ENCODE peak calls at places on chromosome 2, in eight cellular contexts. L is upper lobe of left lung, T is GM12878, Q is heart left ventricle, O is stomach, H is right lobe of liver, N is HCT116, J is transverse colon. I is an unnamed sample.

GRCh38 chr2:229489016-229489415 is 217.9 kb upstream of the PID1 start:
- DNase-seq in O (no peak), N (no peak), T (no peak), L (no peak), H (no peak), Q (no peak), J (no peak), I (no peak)

GRCh38 chr2:55518846-55519167 is 711 bp upstream of the CFAP36 start:
- DNase-seq in N (no peak), J (no peak), L (peak), O (no peak), T (no peak), H (no peak), Q (no peak), I (no peak)

GRCh38 chr2:144479138-144479537 is 40.8 kb downstream of the ZEB2 start:
- DNase-seq in N (no peak), H (no peak), Q (no peak), O (no peak), J (no peak), T (no peak), L (no peak), I (no peak)

GRCh38 chr2:111897630-111897923 is 830 bp upstream of the MERTK start:
- DNase-seq in Q (no peak), O (no peak), L (no peak), N (no peak), J (no peak), T (no peak), H (no peak), I (no peak)

GRCh38 chr2:11758187-11758586 is 11.8 kb downstream of the LPIN1 start:
- DNase-seq in T (no peak), O (no peak), H (no peak), N (no peak), L (no peak), Q (no peak), J (no peak), I (no peak)

GRCh38 chr2:28972778-28973335 is 8.2 kb upstream of the TOGARAM2 start:
- DNase-seq in Q (no peak), O (no peak), H (no peak), N (no peak), J (no peak), L (no peak), T (no peak), I (no peak)

GRCh38 chr2:11771971-11772615 is 25.7 kb downstream of the LPIN1 start:
- DNase-seq in H (no peak), J (no peak), T (no peak), L (no peak), N (no peak), O (no peak), Q (peak), I (no peak)

GRCh38 chr2:25250331-25251031 is 82.1 kb upstream of the POMC start:
- DNase-seq in O (no peak), T (no peak), Q (peak), H (no peak), L (no peak), N (no peak), J (no peak), I (no peak)

GRCh38 chr2:224638338-224638823 is 53.2 kb upstream of the CUL3 start:
- DNase-seq in H (no peak), Q (no peak), J (peak), O (peak), N (no peak), L (no peak), T (peak), I (no peak)

GRCh38 chr2:157895531-157895930 is 19.4 kb upstream of the ACVR1 start:
- DNase-seq in N (no peak), J (no peak), L (no peak), T (no peak), O (no peak), Q (no peak), H (no peak), I (no peak)

GRCh38 chr2:239267411-239267941 is 133.3 kb downstream of the HDAC4 start:
- DNase-seq in Q (no peak), L (peak), N (peak), T (peak), H (peak), O (peak), J (peak), I (no peak)

GRCh38 chr2:218776488-218776887 is 5.5 kb upstream of the CYP27A1 start:
- DNase-seq in J (no peak), T (no peak), N (no peak), Q (no peak), H (no peak), O (no peak), L (no peak), I (no peak)

GRCh38 chr2:157336137-157336721 is 10.6 kb upstream of the ERMN start:
- DNase-seq in O (peak), N (peak), T (no peak), J (peak), Q (no peak), L (peak), H (no peak), I (no peak)

GRCh38 chr2:8285081-8285480 is 396.8 kb upstream of the ID2 start:
- DNase-seq in J (no peak), Q (no peak), T (no peak), H (no peak), L (no peak), O (no peak), N (peak), I (no peak)

GRCh38 chr2:939936-940620 is 10.6 kb upstream of the SNTG2 start:
- DNase-seq in H (no peak), N (no peak), J (no peak), T (no peak), L (no peak), O (no peak), Q (no peak), I (no peak)

GRCh38 chr2:241227635-241227993 is 39.1 kb downstream of the ANO7 start:
- DNase-seq in L (no peak), O (no peak), J (no peak), T (no peak), Q (peak), N (no peak), H (no peak), I (no peak)

GRCh38 chr2:42835577-42836371 is 43.4 kb upstream of the HAAO start:
- DNase-seq in Q (no peak), H (no peak), L (peak), O (no peak), T (no peak), N (no peak), J (peak), I (peak)

GRCh38 chr2:27724905-27725693 is 46.4 kb upstream of the MRPL33 start:
- DNase-seq in Q (no peak), O (no peak), J (no peak), N (no peak), H (no peak), T (no peak), L (no peak), I (no peak)

GRCh38 chr2:12534646-12535263 is 182.0 kb upstream of the TRIB2 start:
- DNase-seq in O (no peak), J (no peak), T (no peak), L (no peak), Q (no peak), N (peak), H (no peak), I (peak)

GRCh38 chr2:35741556-35741955 is 614.0 kb upstream of the CRIM1 start:
- DNase-seq in N (no peak), Q (no peak), L (no peak), T (no peak), O (no peak), J (no peak), H (no peak), I (no peak)

GRCh38 chr2:135276525-135276924 is 224.4 kb downstream of the RAB3GAP1 start:
- DNase-seq in J (no peak), H (no peak), L (no peak), Q (no peak), N (no peak), O (no peak), T (no peak), I (no peak)

GRCh38 chr2:118224144-118224887 is 136.0 kb downstream of the INSIG2 start:
- DNase-seq in O (no peak), Q (peak), J (peak), N (no peak), H (peak), T (no peak), L (no peak), I (no peak)

GRCh38 chr2:128638741-128639477 is 320.2 kb upstream of the HS6ST1 start:
- DNase-seq in O (peak), L (peak), H (no peak), J (no peak), Q (no peak), N (no peak), T (no peak), I (no peak)

GRCh38 chr2:24919100-24919976 is 699 bp downstream of the ADCY3 start:
- DNase-seq in N (no peak), Q (peak), H (no peak), L (no peak), J (peak), O (no peak), T (no peak), I (peak)

GRCh38 chr2:65281626-65282351 is 54.2 kb downstream of the ACTR2 start:
- DNase-seq in O (no peak), J (no peak), N (no peak), Q (no peak), H (no peak), T (no peak), L (peak), I (peak)

GRCh38 chr2:191180712-191181111 is 29.9 kb upstream of the STAT4 start:
- DNase-seq in T (no peak), H (peak), L (peak), N (no peak), J (no peak), O (no peak), Q (no peak), I (no peak)

GRCh38 chr2:133844214-133844892 is 276.1 kb upstream of the NCKAP5 start:
- DNase-seq in H (peak), T (peak), O (peak), Q (no peak), N (peak), J (peak), L (peak), I (peak)

GRCh38 chr2:46015671-46016070 is 281.5 kb upstream of the EPAS1 start:
- DNase-seq in N (no peak), J (no peak), T (no peak), L (no peak), Q (no peak), O (no peak), H (no peak), I (no peak)

GRCh38 chr2:120622886-120623753 is 112.5 kb upstream of the GLI2 start:
- DNase-seq in N (no peak), H (no peak), J (no peak), Q (no peak), T (no peak), O (no peak), L (no peak), I (no peak)

GRCh38 chr2:127541849-127542630 is 6.6 kb downstream of the MYO7B start:
- DNase-seq in Q (no peak), L (no peak), N (no peak), J (no peak), O (no peak), T (no peak), H (no peak), I (peak)
- TF ChIP-seq POLR2A in Q (no peak), L (no peak), N (no peak), J (no peak), O (no peak), T (no peak), H (no peak), I (no peak)

GRCh38 chr2:98710709-98711108 is 20.2 kb downstream of the MGAT4A start:
- DNase-seq in H (no peak), L (no peak), O (no peak), Q (no peak), T (no peak), N (no peak), J (no peak), I (no peak)

GRCh38 chr2:98713332-98714015 is 17.5 kb downstream of the MGAT4A start:
- DNase-seq in O (no peak), L (no peak), Q (no peak), N (no peak), J (no peak), H (no peak), T (peak), I (no peak)

GRCh38 chr2:98712145-98712544 is 18.8 kb downstream of the MGAT4A start:
- DNase-seq in J (no peak), Q (no peak), N (no peak), T (no peak), O (no peak), H (no peak), L (no peak), I (no peak)

GRCh38 chr2:98708396-98709186 is 22.3 kb downstream of the MGAT4A start:
- DNase-seq in O (no peak), L (no peak), Q (no peak), J (no peak), N (no peak), H (no peak), T (no peak), I (no peak)

DNA sequence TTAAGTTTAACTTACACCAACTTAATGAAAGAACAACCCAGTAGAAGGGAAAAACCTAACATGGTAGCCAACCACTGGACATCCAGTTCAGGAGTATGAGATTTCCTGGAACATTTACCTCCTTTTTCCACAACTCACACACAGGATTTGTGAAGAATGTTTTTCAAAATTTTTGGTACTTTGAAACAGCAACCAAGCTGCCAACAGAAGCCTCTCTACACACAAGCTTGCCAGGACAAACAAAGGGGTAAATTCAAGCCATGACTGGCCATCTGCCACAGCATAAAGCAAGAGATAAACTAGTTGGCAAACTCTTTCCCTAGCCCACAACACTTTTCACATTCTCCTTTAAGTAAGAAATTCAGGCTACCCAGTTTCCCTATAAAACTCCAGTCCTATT is 21.4 kb downstream of the MGAT4A start:
- DNase-seq in L (no peak), Q (no peak), T (no peak), N (no peak), O (peak), J (no peak), H (no peak), I (no peak)
- TF ChIP-seq CTCF in L (no peak), Q (no peak), T (no peak), N (no peak), O (no peak), J (no peak), H (no peak), I (no peak)

GRCh38 chr2:236972491-236973379 is 113.0 kb upstream of the COPS8 start:
- DNase-seq in T (no peak), L (peak), O (no peak), H (peak), Q (no peak), J (peak), N (no peak), I (no peak)
- H3K27ac ChIP-seq in T (no peak), L (peak), O (no peak), H (no peak), Q (no peak), J (no peak), N (no peak), I (no peak)

GRCh38 chr2:31382452-31383120 is 32.0 kb downstream of the XDH start:
- DNase-seq in N (no peak), O (no peak), J (no peak), Q (no peak), T (no peak), H (no peak), L (no peak), I (no peak)

GRCh38 chr2:31381601-31382000 is 32.9 kb downstream of the XDH start:
- DNase-seq in T (no peak), J (no peak), N (no peak), L (no peak), Q (no peak), H (no peak), O (no peak), I (no peak)

GRCh38 chr2:31384351-31384750 is 30.2 kb downstream of the XDH start:
- DNase-seq in L (no peak), J (no peak), T (no peak), N (peak), Q (no peak), O (no peak), H (no peak), I (no peak)

GRCh38 chr2:31384771-31385276 is 29.7 kb downstream of the XDH start:
- DNase-seq in O (no peak), L (no peak), Q (no peak), T (no peak), H (no peak), N (peak), J (no peak), I (no peak)

DNA sequence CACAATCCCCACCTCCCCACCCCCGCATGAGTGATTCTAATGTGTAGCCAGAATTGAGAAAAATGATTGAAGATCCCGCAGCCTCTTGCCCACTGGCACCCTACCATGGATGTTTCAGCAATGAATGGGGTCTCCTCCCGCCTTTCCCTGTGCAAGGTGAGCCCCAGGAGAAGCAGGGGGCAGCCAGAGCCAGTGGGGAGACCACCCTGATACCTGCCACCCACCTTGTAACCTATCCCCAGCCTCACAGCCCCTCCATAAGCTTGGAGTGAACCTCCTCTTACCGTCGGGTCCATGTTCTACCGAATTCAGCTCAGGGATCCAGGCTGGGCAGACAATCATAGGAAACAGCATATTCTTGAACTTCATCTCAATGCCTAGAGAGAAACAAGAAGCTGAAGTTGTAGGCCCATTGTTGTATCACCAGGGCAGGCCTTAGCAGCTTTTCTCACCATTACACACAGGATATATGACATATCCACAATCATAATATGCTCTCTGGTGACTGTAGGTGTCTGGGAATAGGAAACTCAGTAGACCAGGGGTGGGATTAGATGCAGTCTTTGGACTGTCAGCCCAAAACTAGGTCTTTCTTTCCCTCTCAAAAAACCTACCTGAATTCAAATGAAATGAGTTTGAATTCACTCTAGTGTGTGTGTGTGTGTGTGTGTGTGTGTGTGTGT is 30.9 kb downstream of the XDH start:
- DNase-seq in T (no peak), Q (no peak), H (no peak), O (no peak), L (no peak), J (no peak), N (no peak), I (no peak)
- TF ChIP-seq POLR2A in T (no peak), Q (no peak), H (no peak), O (no peak), L (no peak), J (no peak), N (no peak), I (no peak)

GRCh38 chr2:19667536-19667949 is 234.2 kb downstream of the TTC32 start:
- DNase-seq in J (no peak), Q (no peak), L (no peak), O (no peak), N (no peak), T (no peak), H (no peak), I (no peak)

GRCh38 chr2:19669126-19669525 is 232.7 kb downstream of the TTC32 start:
- DNase-seq in Q (no peak), J (no peak), N (no peak), H (no peak), L (no peak), O (no peak), T (no peak), I (no peak)

GRCh38 chr2:19669605-19670004 is 232.2 kb downstream of the TTC32 start:
- DNase-seq in T (no peak), H (no peak), Q (no peak), L (no peak), N (no peak), O (no peak), J (no peak), I (no peak)

GRCh38 chr2:19664651-19665050 is 237.1 kb downstream of the TTC32 start:
- DNase-seq in O (no peak), J (no peak), Q (no peak), N (no peak), T (no peak), L (no peak), H (no peak), I (no peak)

DNA sequence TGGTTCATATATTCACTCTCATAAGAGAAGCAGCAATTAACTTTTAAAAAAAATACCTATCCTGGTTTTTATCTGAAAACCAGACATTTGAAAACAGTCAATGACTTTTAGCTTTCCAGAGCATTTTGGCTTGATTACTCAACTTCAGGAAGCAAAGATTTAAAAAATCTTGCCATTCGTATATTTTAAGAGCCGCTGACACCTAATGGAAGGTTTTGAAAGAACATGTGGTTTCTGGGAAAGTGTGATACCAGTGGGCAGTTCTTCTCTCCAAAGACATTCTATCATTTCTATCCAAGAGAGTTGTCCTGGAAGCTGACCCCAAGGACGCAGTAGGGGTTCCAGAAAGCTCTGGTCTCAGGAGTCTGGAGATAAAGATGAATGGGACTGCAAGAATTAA is 234.7 kb downstream of the TTC32 start:
- DNase-seq in L (no peak), N (peak), Q (no peak), J (no peak), O (no peak), H (no peak), T (no peak), I (no peak)
- TF ChIP-seq CTCF in L (no peak), N (peak), Q (peak), J (peak), O (no peak), H (peak), T (no peak), I (no peak)

GRCh38 chr2:4135765-4136164 is 432.4 kb downstream of the DCDC2C start:
- DNase-seq in Q (no peak), O (no peak), T (no peak), H (no peak), L (no peak), N (no peak), J (no peak), I (no peak)
- H3K27ac ChIP-seq in Q (no peak), O (no peak), T (no peak), H (no peak), L (no peak), N (no peak), J (no peak), I (no peak)

I was measured in uterus.